ENCODE peak calls at places on chromosomes 5 and 9, in six cellular contexts. E is heart left ventricle; U is NCI-H2171 treated with DMSO at 0.1 percent for 48 hours; Z is HEK293T; K is stimulated activated CD8-positive, alpha-beta memory T cell treated with anti-CD3 and anti-CD28 coated beads, Interleukin-2, amount 100 ng/mL, for 48 hours; I is GM23248. S is an unnamed sample.

GRCh38 chr9:462611-463010 is 247.9 kb downstream of the DOCK8 start:
- DNase-seq in I (no peak), U (peak), K (no peak), E (no peak), Z (no peak), S (no peak)

GRCh38 chr9:112184946-112185345 is 9.8 kb upstream of the SUSD1 start:
- DNase-seq in E (no peak), K (no peak), U (no peak), Z (no peak), I (no peak), S (no peak)

GRCh38 chr9:106872641-106873040 is 9.7 kb downstream of the ZNF462 start:
- DNase-seq in Z (no peak), K (no peak), E (no peak), I (peak), U (no peak), S (no peak)

GRCh38 chr9:133686642-133687575 is 50.7 kb downstream of the DBH start:
- DNase-seq in K (no peak), E (peak), U (peak), I (no peak), Z (no peak), S (no peak)

GRCh38 chr5:149162401-149163084 is 21.2 kb downstream of the ABLIM3 start:
- DNase-seq in I (peak), E (no peak), U (no peak), Z (no peak), K (no peak), S (no peak)

GRCh38 chr9:93134018-93134739 is at the start of gene NINJ1:
- DNase-seq in U (peak), I (peak), Z (peak), K (peak), E (peak), S (peak)

GRCh38 chr5:52861368-52861767 is 73.7 kb downstream of the ITGA1 start:
- DNase-seq in K (no peak), E (no peak), U (no peak), Z (no peak), I (no peak), S (no peak)

GRCh38 chr9:16821344-16821743 is 49.1 kb downstream of the BNC2 start:
- DNase-seq in Z (no peak), K (no peak), I (no peak), U (no peak), E (no peak), S (no peak)

GRCh38 chr9:99299214-99300102 is 77.4 kb downstream of the SEC61B start:
- DNase-seq in U (peak), I (peak), E (no peak), K (no peak), Z (no peak), S (peak)

GRCh38 chr9:96031366-96031824 is 155.9 kb downstream of the ERCC6L2 start:
- DNase-seq in E (no peak), I (no peak), Z (no peak), K (no peak), U (peak), S (peak)

GRCh38 chr5:33272288-33272687 is 168.5 kb upstream of the TARS1 start:
- DNase-seq in Z (no peak), U (no peak), I (peak), K (no peak), E (no peak), S (peak)

GRCh38 chr5:150077996-150078801 is 8.2 kb downstream of the CSF1R start:
- DNase-seq in K (no peak), U (no peak), Z (no peak), I (no peak), E (no peak), S (no peak)

GRCh38 chr5:62376064-62376463 is 27.6 kb downstream of the DIMT1 start:
- DNase-seq in U (no peak), Z (no peak), E (no peak), I (peak), K (no peak), S (peak)

GRCh38 chr5:36152324-36153298 is 700 bp downstream of the SKP2 start:
- DNase-seq in E (no peak), Z (peak), K (no peak), I (peak), U (no peak), S (peak)

GRCh38 chr9:114522847-114523246 is 17.6 kb upstream of the WHRN start:
- DNase-seq in Z (no peak), I (no peak), E (no peak), U (no peak), K (no peak), S (no peak)

GRCh38 chr9:27749838-27750237 is 176.6 kb upstream of the C9orf72 start:
- DNase-seq in E (no peak), Z (no peak), K (no peak), U (peak), I (no peak), S (no peak)

S was measured in EH.